ENCODE peak calls at places on chromosomes 5 and 9, in seven cellular contexts. P is T1000; G is NCI-H2081; K is NCI-H774; M is NCI-H2171 treated with DMSO at 0.1 percent for 48 hours; D is stimulated activated CD4-positive, alpha-beta T cell treated with anti-CD3 and anti-CD28 coated beads, Interleukin-1b, Interleukin-23, amount 100 ng/mL, for 24 hours; E is GOT3. C is an unnamed sample.

GRCh38 chr5:103010120-103010666 is 109.7 kb downstream of the GIN1 start:
- DNase-seq in D (no peak), G (no peak), E (no peak), M (no peak), K (no peak), P (no peak), C (no peak)

GRCh38 chr5:172004824-172005237 is 1.6 kb downstream of the FBXW11 start:
- DNase-seq in P (no peak), G (peak; percentile 5), K (no peak), E (no peak), M (no peak), D (no peak), C (no peak)

GRCh38 chr5:143506881-143507552 is 103.5 kb upstream of the NR3C1 start:
- DNase-seq in E (peak; percentile 17), D (no peak), P (peak; percentile 12), K (no peak), M (no peak), G (no peak), C (peak; percentile 73)

GRCh38 chr9:33151007-33151557 is 16.1 kb downstream of the B4GALT1 start:
- DNase-seq in E (no peak), G (no peak), M (peak; percentile 4), K (no peak), D (no peak), P (peak; percentile 54), C (no peak)

GRCh38 chr9:124470726-124471125 is 20.5 kb downstream of the ADGRD2 start:
- DNase-seq in K (no peak), D (no peak), M (no peak), G (no peak), P (no peak), E (no peak), C (no peak)

GRCh38 chr5:112338681-112339337 is 80.3 kb downstream of the EPB41L4A start:
- DNase-seq in G (no peak), D (no peak), E (no peak), M (no peak), K (peak; percentile 30), P (no peak), C (no peak)

GRCh38 chr5:167412506-167412905 is 878.9 kb upstream of the WWC1 start:
- DNase-seq in M (no peak), E (no peak), G (no peak), D (no peak), P (no peak), K (no peak), C (no peak)

GRCh38 chr9:128150594-128151342 is 1.5 kb downstream of the LCN2 start:
- DNase-seq in K (no peak), E (no peak), D (no peak), P (no peak), G (no peak), M (no peak), C (no peak)

GRCh38 chr9:132993511-132993939 is 15.0 kb downstream of the GFI1B start:
- DNase-seq in K (no peak), M (no peak), P (no peak), D (no peak), G (no peak), E (no peak), C (peak; percentile 73)

GRCh38 chr9:81685763-81686613 is 3.4 kb downstream of the TLE1 start:
- DNase-seq in M (no peak), P (no peak), G (peak; percentile 37), K (no peak), D (no peak), E (no peak), C (no peak)

GRCh38 chr5:124235031-124235562 is 511.3 kb downstream of the ZNF608 start:
- DNase-seq in M (no peak), G (no peak), E (no peak), K (no peak), D (no peak), P (no peak), C (no peak)

GRCh38 chr9:83382421-83382820 is 155.8 kb downstream of the FRMD3 start:
- DNase-seq in G (no peak), P (no peak), K (no peak), D (no peak), M (no peak), E (no peak), C (no peak)

GRCh38 chr9:16704489-16705111 is 165.9 kb downstream of the BNC2 start:
- DNase-seq in M (no peak), D (no peak), P (no peak), K (no peak), G (no peak), E (peak; percentile 46), C (no peak)

GRCh38 chr5:88594441-88594840 is 288.5 kb downstream of the MEF2C start:
- DNase-seq in P (no peak), D (no peak), G (no peak), K (no peak), M (no peak), E (no peak), C (no peak)

GRCh38 chr5:39519566-39520231 is 94.9 kb upstream of the DAB2 start:
- DNase-seq in D (no peak), P (no peak), M (no peak), K (no peak), G (no peak), E (no peak), C (no peak)

GRCh38 chr5:26889810-26890209 is 148.6 kb downstream of the CDH9 start:
- DNase-seq in K (peak; percentile 61), E (no peak), M (peak; percentile 51), P (no peak), D (no peak), G (peak; percentile 92), C (no peak)

GRCh38 chr9:128771094-128771721 is 519 bp downstream of the ZER1 start:
- DNase-seq in P (no peak), D (peak; percentile 4), E (no peak), K (no peak), M (no peak), G (peak; percentile 34), C (no peak)

GRCh38 chr5:96640696-96641095 is 21.5 kb upstream of the CAST start:
- DNase-seq in D (no peak), G (no peak), M (peak; percentile 31), P (no peak), K (no peak), E (no peak), C (no peak)

GRCh38 chr5:171152382-171152781 is 156.7 kb upstream of the TLX3 start:
- DNase-seq in G (peak; percentile 11), P (no peak), K (no peak), E (no peak), D (no peak), M (no peak), C (no peak)

GRCh38 chr5:1538276-1538675 is 14.5 kb upstream of the LPCAT1 start:
- DNase-seq in M (no peak), D (no peak), P (no peak), E (no peak), G (no peak), K (no peak), C (no peak)

GRCh38 chr9:85332487-85332886 is 409.3 kb downstream of the AGTPBP1 start:
- DNase-seq in D (no peak), K (no peak), P (no peak), G (no peak), E (no peak), M (peak; percentile 13), C (no peak)

GRCh38 chr9:133262226-133262625 is 12.8 kb downstream of the ABO start:
- DNase-seq in M (no peak), E (no peak), P (no peak), D (no peak), K (no peak), G (no peak), C (no peak)

GRCh38 chr9:96159596-96159995 is 142.4 kb downstream of the HSD17B3 start:
- DNase-seq in K (no peak), P (no peak), E (no peak), G (no peak), M (no peak), D (no peak), C (no peak)

GRCh38 chr9:29939559-29939958 is 2366.3 kb upstream of the C9orf72 start:
- DNase-seq in D (no peak), K (no peak), E (no peak), P (no peak), G (no peak), M (no peak), C (no peak)

GRCh38 chr9:101585740-101586139 is 9.0 kb downstream of the PPP3R2 start:
- DNase-seq in E (no peak), M (no peak), P (no peak), D (no peak), G (no peak), K (no peak), C (no peak)

GRCh38 chr5:157718529-157718928 is 12.7 kb upstream of the THG1L start:
- DNase-seq in E (peak; percentile 21), G (peak; percentile 38), D (no peak), P (no peak), K (no peak), M (peak; percentile 9), C (no peak)

GRCh38 chr9:75161116-75161857 is 73.0 kb downstream of the OSTF1 start:
- DNase-seq in E (no peak), D (no peak), P (no peak), G (no peak), M (no peak), K (no peak), C (no peak)

GRCh38 chr5:54895816-54896341 is 89.5 kb downstream of the ESM1 start:
- DNase-seq in E (no peak), K (peak; percentile 36), P (no peak), D (no peak), G (peak; percentile 44), M (peak; percentile 97), C (no peak)

GRCh38 chr5:132410451-132411381 is 41.2 kb downstream of the SLC22A5 start:
- DNase-seq in E (peak; percentile 65), P (peak; percentile 31), D (peak; percentile 78), M (peak; percentile 28), K (peak; percentile 78), G (peak; percentile 61), C (no peak)